ENCODE peak calls at places on chromosomes 6 and 20, in four cellular contexts. W, Q, S and I are unnamed samples.

GRCh38 chr6:147135211-147135672 is 69.0 kb upstream of the STXBP5 start:
- DNase-seq in W (peak; percentile 93), Q (no peak), S (no peak), I (no peak)

GRCh38 chr6:17361013-17361412 is 32.4 kb upstream of the CAP2 start:
- DNase-seq in W (no peak), Q (no peak), S (no peak), I (peak; percentile 15)

GRCh38 chr6:92589970-92590369 is 829.4 kb downstream of the EPHA7 start:
- DNase-seq in W (peak; percentile 31), Q (no peak), S (no peak), I (no peak)

GRCh38 chr20:47389867-47390347 is 33.4 kb upstream of the ZMYND8 start:
- DNase-seq in W (peak; percentile 98), Q (no peak), S (no peak), I (no peak)

GRCh38 chr6:89956182-89956581 is 61.9 kb downstream of the GJA10 start:
- DNase-seq in W (no peak), Q (no peak), S (no peak), I (no peak)

GRCh38 chr6:106156413-106156812 is 70.3 kb downstream of the PRDM1 start:
- DNase-seq in W (no peak), Q (no peak), S (no peak), I (no peak)

GRCh38 chr6:108661430-108661829 is 100.7 kb downstream of the FOXO3 start:
- DNase-seq in W (peak; percentile 62), Q (no peak), S (no peak), I (no peak)

GRCh38 chr6:109793015-109793414 is 101.9 kb downstream of the FIG4 start:
- DNase-seq in W (no peak), Q (no peak), S (no peak), I (no peak)

GRCh38 chr20:57811373-57812020 is 101.7 kb upstream of the PMEPA1 start:
- DNase-seq in W (peak; percentile 19), Q (no peak), S (no peak), I (no peak)

GRCh38 chr6:98054453-98054852 is 771.4 kb upstream of the MMS22L start:
- DNase-seq in W (peak; percentile 32), Q (no peak), S (no peak), I (no peak)

GRCh38 chr6:159874475-159874874 is 16.3 kb upstream of the MAS1 start:
- DNase-seq in W (no peak), Q (no peak), S (no peak), I (no peak)

GRCh38 chr20:58695895-58696375 is 3.3 kb downstream of the NPEPL1 start:
- DNase-seq in W (no peak), Q (no peak), S (no peak), I (no peak)

GRCh38 chr6:128511518-128511917 is 8.9 kb downstream of the PTPRK start:
- DNase-seq in W (peak; percentile 89), Q (no peak), S (no peak), I (no peak)

GRCh38 chr6:45586216-45587171 is 208.8 kb upstream of the SUPT3H start:
- DNase-seq in W (peak; percentile 69), Q (no peak), S (no peak), I (no peak)

GRCh38 chr6:71621918-71622519 is 264.3 kb upstream of the RIMS1 start:
- DNase-seq in W (peak; percentile 33), Q (no peak), S (no peak), I (no peak)

GRCh38 chr6:123589317-123589716 is 47.4 kb downstream of the TRDN start:
- DNase-seq in W (no peak), Q (no peak), S (no peak), I (no peak)

GRCh38 chr20:59078231-59078630 is 35.6 kb upstream of the PRELID3B start:
- DNase-seq in W (peak; percentile 48), Q (no peak), S (no peak), I (no peak)

GRCh38 chr20:38875170-38875993 is 50.8 kb upstream of the FAM83D start:
- DNase-seq in W (no peak), Q (no peak), S (peak; percentile 41), I (no peak)

GRCh38 chr6:159168536-159169192 is 536 bp upstream of the FNDC1 start:
- DNase-seq in W (no peak), Q (no peak), S (peak; percentile 19), I (no peak)

GRCh38 chr20:46255440-46256104 is 52.7 kb downstream of the CDH22 start:
- DNase-seq in W (peak; percentile 96), Q (no peak), S (peak; percentile 96), I (peak; percentile 76)

GRCh38 chr6:170423030-170423429 is 116.5 kb downstream of the FAM120B start:
- DNase-seq in W (no peak), Q (no peak), S (no peak), I (no peak)

GRCh38 chr6:164570791-164571190 is 738.6 kb downstream of the C6orf118 start:
- DNase-seq in W (no peak), Q (no peak), S (no peak), I (no peak)

GRCh38 chr20:45432294-45432693 is 16.4 kb downstream of the PIGT start:
- DNase-seq in W (no peak), Q (no peak), S (no peak), I (no peak)

GRCh38 chr6:17964633-17965032 is 22.8 kb downstream of the KIF13A start:
- DNase-seq in W (no peak), Q (no peak), S (no peak), I (no peak)

GRCh38 chr6:93104195-93104817 is 315.1 kb downstream of the EPHA7 start:
- DNase-seq in W (no peak), Q (no peak), S (no peak), I (no peak)

GRCh38 chr6:43609402-43609801 is 19.7 kb downstream of the GTPBP2 start:
- DNase-seq in W (no peak), Q (no peak), S (no peak), I (no peak)

GRCh38 chr20:25281541-25281991 is 33.7 kb downstream of the PYGB start:
- DNase-seq in W (no peak), Q (no peak), S (no peak), I (no peak)

GRCh38 chr6:166586424-166587156 is at the start of gene RAMACL:
- DNase-seq in W (peak; percentile 56), Q (no peak), S (peak; percentile 36), I (no peak)

GRCh38 chr6:33622456-33623431 is 1.6 kb downstream of the ITPR3 start:
- DNase-seq in W (peak; percentile 82), Q (no peak), S (peak; percentile 72), I (no peak)

GRCh38 chr6:148548065-148548748 is 198.6 kb upstream of the UST start:
- DNase-seq in W (no peak), Q (no peak), S (no peak), I (no peak)

GRCh38 chr6:43977404-43978111 is 149.7 kb downstream of the MRPL14 start:
- DNase-seq in W (peak; percentile 26), Q (no peak), S (no peak), I (no peak)

DNA sequence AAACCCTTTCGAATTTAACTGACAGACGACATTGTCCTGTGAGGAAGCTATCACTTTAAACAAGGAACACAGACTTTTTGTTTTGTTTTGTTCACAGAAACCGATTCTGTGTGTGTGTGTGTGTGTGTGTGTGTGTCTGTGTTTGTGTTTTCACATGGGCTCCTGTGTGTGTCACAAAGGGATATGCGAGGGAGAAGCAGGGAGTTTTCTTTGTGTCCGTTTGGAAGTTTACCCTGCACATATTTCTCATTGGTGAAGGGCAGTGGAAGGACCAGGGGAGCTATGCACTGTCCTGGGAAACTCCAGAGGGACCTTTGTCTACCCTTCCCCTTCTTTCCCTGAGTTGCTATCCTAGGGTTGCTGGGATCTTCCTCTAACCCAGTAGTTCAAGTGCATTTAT is 17.7 kb downstream of the POM121L2 start:
- DNase-seq in W (no peak), Q (no peak), S (no peak), I (no peak)
- H3K4me3 ChIP-seq in W (no peak overlapping the region), Q (no peak overlapping the region), S (no peak overlapping the region), I (no peak overlapping the region)

DNA sequence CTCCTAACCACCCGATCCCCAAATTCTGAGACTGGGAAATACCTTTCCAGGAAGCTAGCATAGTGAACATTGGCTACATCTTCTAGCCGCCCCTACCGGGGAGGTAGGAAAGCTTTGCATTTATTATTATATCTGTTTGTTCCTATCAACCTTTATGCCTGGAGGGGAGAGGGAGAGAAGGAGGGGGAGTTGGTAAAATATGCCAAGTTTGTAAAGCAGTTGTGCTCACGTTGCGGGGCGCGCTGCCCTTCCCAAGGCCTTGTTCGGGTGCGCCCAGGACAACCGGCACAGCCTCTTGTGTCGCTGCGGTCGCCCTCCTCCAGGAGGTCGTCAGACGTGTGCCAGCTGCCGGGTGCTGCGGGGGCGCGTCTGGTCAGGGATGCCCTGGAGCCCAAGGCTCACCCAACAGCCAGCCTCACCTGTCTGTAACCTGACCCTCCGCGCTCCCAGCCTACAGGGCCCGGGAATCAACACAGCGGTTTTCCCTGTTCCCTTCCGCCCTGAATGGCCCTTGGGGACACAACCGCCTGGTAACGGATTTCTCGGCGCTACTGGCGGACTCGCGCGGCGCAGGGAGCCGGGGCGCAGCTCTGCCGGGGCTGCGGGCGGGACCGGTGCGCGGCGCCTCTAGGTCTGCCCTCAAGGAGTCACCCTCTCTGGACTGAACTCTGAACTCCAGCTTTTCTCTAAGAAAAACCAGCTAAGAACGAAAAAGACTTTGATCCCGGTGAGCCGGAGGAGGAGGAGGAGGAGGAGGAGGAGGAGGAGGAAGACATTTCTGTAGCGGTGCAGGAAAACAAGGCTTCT is 1.1 kb upstream of the OVOL2 start:
- DNase-seq in W (peak; percentile 27), Q (no peak), S (peak; percentile 64), I (no peak)
- TF ChIP-seq CTCF in W (peak; percentile 9), Q (no peak), S (no peak), I (no peak)

GRCh38 chr6:28956331-28956730 is 32.5 kb upstream of the TRIM27 start:
- DNase-seq in W (no peak), Q (no peak), S (no peak), I (no peak)

GRCh38 chr6:28947831-28948270 is 24.1 kb upstream of the TRIM27 start:
- DNase-seq in W (peak; percentile 73), Q (no peak), S (peak; percentile 48), I (no peak)

GRCh38 chr6:28948782-28949486 is 25.1 kb upstream of the TRIM27 start:
- DNase-seq in W (no peak), Q (no peak), S (no peak), I (no peak)

GRCh38 chr6:28953039-28953872 is 29.5 kb upstream of the TRIM27 start:
- DNase-seq in W (peak; percentile 67), Q (peak; percentile 28), S (peak; percentile 60), I (no peak)
- H3K4me3 ChIP-seq in W (peak overlapping the region; percentile 65), Q (peak overlapping the region; percentile 63), S (peak overlapping the region; percentile 26), I (peak overlapping the region; percentile 62)

GRCh38 chr6:13574571-13575376 is at the start of gene SIRT5:
- DNase-seq in W (peak; percentile 90), Q (no peak), S (peak; percentile 94), I (peak; percentile 86)
- TF ChIP-seq CTCF in W (no peak), Q (no peak), S (no peak), I (peak; percentile 63)